ENCODE peak calls at places on chromosome 1, in four cellular contexts. D is HTR-8/SVneo; I is adrenal gland; E is stimulated activated CD4-positive, alpha-beta T cell treated with anti-CD3 and anti-CD28 coated beads, Interleukin-4, amount 100 ng/mL, for 24 hours. U is an unnamed sample.

GRCh38 chr1:66084442-66084841 is 291.7 kb downstream of the PDE4B start:
- DNase-seq in D (no peak), I (no peak), E (no peak), U (no peak)

GRCh38 chr1:42822833-42823392 is 5.7 kb upstream of the SVBP start:
- DNase-seq in D (no peak), I (no peak), E (no peak), U (no peak)

GRCh38 chr1:192559115-192560006 is 16.2 kb upstream of the RGS1 start:
- DNase-seq in D (peak; percentile 36), I (no peak), E (no peak), U (no peak)

GRCh38 chr1:71343686-71344416 is 263.0 kb upstream of the ZRANB2 start:
- DNase-seq in D (no peak), I (no peak), E (no peak), U (no peak)

GRCh38 chr1:224501836-224502235 is 67.2 kb upstream of the WDR26 start:
- DNase-seq in D (no peak), I (no peak), E (no peak), U (no peak)

GRCh38 chr1:200740291-200741212 is 1.9 kb downstream of the CAMSAP2 start:
- DNase-seq in D (no peak), I (no peak), E (no peak), U (no peak)

GRCh38 chr1:51281807-51282206 is 45.7 kb downstream of the RNF11 start:
- DNase-seq in D (no peak), I (peak; percentile 57), E (no peak), U (no peak)

GRCh38 chr1:18217398-18218043 is 109.9 kb downstream of the IGSF21 start:
- DNase-seq in D (peak; percentile 10), I (peak; percentile 67), E (no peak), U (no peak)

GRCh38 chr1:45677751-45678245 is 8.5 kb downstream of the GPBP1L1 start:
- DNase-seq in D (no peak), I (no peak), E (no peak), U (no peak)

U was measured in stimulated activated naive CD4-positive, alpha-beta T cell.